ENCODE peak calls at places on chromosomes 12 and 14, in four cellular contexts. J is activated T-helper 1 cell treated with anti-CD3 and anti-CD28 coated beads, Interleukin-2, amount 50 U/mL, for 16 hours; D is Daoy; S is stimulated activated CD8-positive, alpha-beta memory T cell treated with anti-CD3 and anti-CD28 coated beads, Interleukin-4, amount 100 ng/mL, for 24 hours. R is an unnamed sample.

GRCh38 chr14:99940064-99940463 is 125.2 kb upstream of the EVL start:
- DNase-seq in S (no peak), J (no peak), D (no peak), R (no peak)

GRCh38 chr12:68336754-68337343 is 4.7 kb upstream of the MDM1 start:
- DNase-seq in D (peak), J (no peak), S (no peak), R (no peak)

GRCh38 chr12:9372202-9372601 is 164.0 kb upstream of the PZP start:
- DNase-seq in J (no peak), S (no peak), D (no peak), R (no peak)

GRCh38 chr12:88600272-88600671 is 20.0 kb upstream of the KITLG start:
- DNase-seq in J (no peak), S (no peak), D (peak), R (peak)

GRCh38 chr14:67736771-67737170 is 35.1 kb downstream of the RDH12 start:
- DNase-seq in S (no peak), J (no peak), D (no peak), R (no peak)

GRCh38 chr14:68716698-68717097 is 76.2 kb downstream of the ZFP36L1 start:
- DNase-seq in S (no peak), D (no peak), J (no peak), R (no peak)

GRCh38 chr12:59444932-59445331 is 150.9 kb upstream of the SLC16A7 start:
- DNase-seq in J (no peak), S (no peak), D (no peak), R (no peak)

GRCh38 chr12:107518868-107519267 is 166.7 kb upstream of the PWP1 start:
- DNase-seq in J (no peak), S (no peak), D (no peak), R (no peak)

GRCh38 chr12:41277019-41277770 is 89.1 kb downstream of the PDZRN4 start:
- DNase-seq in S (no peak), J (no peak), D (no peak), R (no peak)

GRCh38 chr14:99529899-99530298 is 48.7 kb downstream of the CCNK start:
- DNase-seq in D (no peak), S (no peak), J (no peak), R (peak)

GRCh38 chr12:81369175-81369574 is 291.3 kb downstream of the ACSS3 start:
- DNase-seq in S (no peak), D (no peak), J (no peak), R (no peak)

GRCh38 chr12:69840727-69841126 is 15.7 kb downstream of the MYRFL start:
- DNase-seq in S (no peak), J (no peak), D (no peak), R (no peak)

GRCh38 chr14:24674204-24674970 is 40.4 kb upstream of the GZMB start:
- DNase-seq in J (no peak), D (no peak), S (no peak), R (no peak)

GRCh38 chr14:74468513-74468912 is 24.6 kb downstream of the NPC2 start:
- DNase-seq in J (no peak), D (no peak), S (no peak), R (no peak)

GRCh38 chr14:64817631-64818030 is 62.1 kb downstream of the SPTB start:
- DNase-seq in S (no peak), J (no peak), D (peak), R (peak)

GRCh38 chr14:63632932-63633514 is 8.6 kb downstream of the WDR89 start:
- DNase-seq in S (no peak), J (no peak), D (no peak), R (no peak)

GRCh38 chr14:79783061-79783460 is 428.2 kb downstream of the DIO2 start:
- DNase-seq in J (no peak), D (no peak), S (no peak), R (no peak)

GRCh38 chr14:94685166-94685581 is 73.0 kb downstream of the SERPINA3 start:
- DNase-seq in J (no peak), D (no peak), S (no peak), R (no peak)

GRCh38 chr12:93243689-93244513 is 133.8 kb upstream of the NUDT4 start:
- DNase-seq in S (no peak), D (peak), J (no peak), R (no peak)

GRCh38 chr12:120213758-120214157 is 12.8 kb upstream of the RPLP0 start:
- DNase-seq in J (no peak), D (no peak), S (no peak), R (no peak)

GRCh38 chr12:121713257-121714155 is 954 bp downstream of the TMEM120B start:
- DNase-seq in S (no peak), J (no peak), D (no peak), R (no peak)

GRCh38 chr12:114209852-114210251 is 196.1 kb downstream of the TBX5 start:
- DNase-seq in D (no peak), S (no peak), J (no peak), R (no peak)

GRCh38 chr12:21330682-21331253 is 3.9 kb downstream of the SLCO1A2 start:
- DNase-seq in D (no peak), J (no peak), S (no peak), R (no peak)

GRCh38 chr12:92077530-92077929 is 68.1 kb downstream of the BTG1 start:
- DNase-seq in S (no peak), J (no peak), D (no peak), R (no peak)

GRCh38 chr12:90543841-90544240 is 411.1 kb downstream of the CCER1 start:
- DNase-seq in S (no peak), J (no peak), D (no peak), R (no peak)

R was measured in MG63.